ENCODE peak calls at places on chromosomes 6 and 20, in four cellular contexts. H is upper lobe of right lung, X is heart left ventricle, W is fibroblast of mammary gland. C is an unnamed sample.

GRCh38 chr6:89449182-89449581 is 16.2 kb downstream of the ANKRD6 start:
- DNase-seq in X (no peak), W (no peak), H (no peak), C (no peak)

GRCh38 chr6:15501806-15502450 is 160.9 kb downstream of the DTNBP1 start:
- DNase-seq in H (peak), W (peak), X (no peak), C (peak)

GRCh38 chr6:152071843-152072242 is 264.4 kb downstream of the ESR1 start:
- DNase-seq in X (no peak), W (no peak), H (no peak), C (no peak)

GRCh38 chr6:163031931-163032330 is 304.2 kb downstream of the PACRG start:
- DNase-seq in W (no peak), X (no peak), H (no peak), C (no peak)

GRCh38 chr6:146027586-146028249 is 1.1 kb upstream of the GRM1 start:
- DNase-seq in X (no peak), W (peak), H (no peak), C (no peak)

GRCh38 chr6:17281497-17282481 is 628 bp downstream of the RBM24 start:
- DNase-seq in W (no peak), H (no peak), X (peak), C (no peak)

GRCh38 chr20:33731693-33732165 is at the start of gene ZNF341:
- DNase-seq in W (no peak), X (peak), H (peak), C (peak)

GRCh38 chr20:60087563-60088105 is 129.4 kb downstream of the CDH26 start:
- DNase-seq in W (peak), X (no peak), H (no peak), C (no peak)

GRCh38 chr20:57770852-57771746 is 61.3 kb upstream of the PMEPA1 start:
- DNase-seq in H (no peak), X (no peak), W (no peak), C (peak)

GRCh38 chr20:50996901-50997830 is 25.7 kb downstream of the KCNG1 start:
- DNase-seq in W (peak), H (no peak), X (no peak), C (peak)

GRCh38 chr6:156031516-156031915 is 575.9 kb upstream of the NOX3 start:
- DNase-seq in X (no peak), W (no peak), H (no peak), C (no peak)

GRCh38 chr6:142804490-142804889 is 140.5 kb downstream of the HIVEP2 start:
- DNase-seq in X (no peak), W (no peak), H (no peak), C (no peak)

GRCh38 chr6:161618816-161619454 is 345.1 kb upstream of the AGPAT4 start:
- DNase-seq in X (no peak), W (peak), H (no peak), C (peak)

GRCh38 chr20:45090481-45090880 is 10.4 kb downstream of the KCNS1 start:
- DNase-seq in W (no peak), X (no peak), H (no peak), C (no peak)

GRCh38 chr20:2692036-2692885 is at the start of gene EBF4:
- DNase-seq in H (no peak), X (peak), W (peak), C (peak)

GRCh38 chr20:36493013-36493800 is 48.1 kb upstream of the MYL9 start:
- DNase-seq in X (no peak), H (no peak), W (no peak), C (no peak)

GRCh38 chr6:43784049-43784855 is 14.2 kb downstream of the VEGFA start:
- DNase-seq in W (no peak), X (no peak), H (no peak), C (no peak)

GRCh38 chr6:73234732-73235131 is 9.4 kb upstream of the KHDC1L start:
- DNase-seq in H (no peak), X (no peak), W (peak), C (peak)

GRCh38 chr6:13633343-13633742 is 18.2 kb downstream of the NOL7 start:
- DNase-seq in H (no peak), X (no peak), W (no peak), C (no peak)

GRCh38 chr6:4370066-4370465 is 234.7 kb upstream of the ECI2 start:
- DNase-seq in W (peak), X (no peak), H (no peak), C (peak)

GRCh38 chr20:49477200-49477599 is 5.3 kb downstream of the KCNB1 start:
- DNase-seq in W (no peak), H (no peak), X (no peak), C (no peak)

GRCh38 chr20:36121981-36122930 is 32.3 kb upstream of the EPB41L1 start:
- DNase-seq in H (peak), W (no peak), X (no peak), C (no peak)

GRCh38 chr20:13338999-13339411 is 117.9 kb downstream of the ISM1 start:
- DNase-seq in W (no peak), H (no peak), X (no peak), C (no peak)

GRCh38 chr6:96675617-96676016 is 112.7 kb downstream of the FHL5 start:
- DNase-seq in W (no peak), X (no peak), H (no peak), C (no peak)

GRCh38 chr6:75347797-75348610 is 63.4 kb upstream of the TMEM30A start:
- DNase-seq in X (no peak), W (no peak), H (no peak), C (peak)

GRCh38 chr20:62359491-62360121 is 7.5 kb downstream of the LAMA5 start:
- DNase-seq in W (peak), H (no peak), X (peak), C (peak)

GRCh38 chr6:113642714-113643442 is 214.3 kb upstream of the MARCKS start:
- DNase-seq in H (no peak), W (no peak), X (no peak), C (no peak)

GRCh38 chr6:33161354-33162320 is 30.6 kb downstream of the COL11A2 start:
- DNase-seq in X (peak), H (peak), W (peak), C (peak)

GRCh38 chr20:49887828-49888340 is 27.4 kb downstream of the SPATA2 start:
- DNase-seq in H (no peak), X (no peak), W (no peak), C (no peak)

GRCh38 chr6:161436106-161436876 is 162.4 kb upstream of the AGPAT4 start:
- DNase-seq in W (peak), X (no peak), H (no peak), C (no peak)

GRCh38 chr6:142856857-142857608 is 87.9 kb downstream of the HIVEP2 start:
- DNase-seq in X (no peak), W (no peak), H (no peak), C (no peak)

GRCh38 chr6:156687875-156688549 is 89.2 kb upstream of the ARID1B start:
- DNase-seq in W (peak), X (peak), H (peak), C (peak)

GRCh38 chr20:9616455-9616805 is 102.0 kb downstream of the LAMP5 start:
- DNase-seq in H (no peak), X (no peak), W (no peak), C (no peak)

GRCh38 chr6:131061771-131062160 is 1.3 kb downstream of the EPB41L2 start:
- DNase-seq in W (no peak), X (no peak), H (no peak), C (no peak)
- H3K4me3 ChIP-seq in W (peak), X (peak), H (peak), C (peak)

GRCh38 chr6:158629376-158630221 is 14.9 kb downstream of the DYNLT1 start:
- DNase-seq in W (no peak), H (peak), X (no peak), C (no peak)
- TF ChIP-seq CTCF in W (peak), H (peak), X (peak), C (no peak)

DNA sequence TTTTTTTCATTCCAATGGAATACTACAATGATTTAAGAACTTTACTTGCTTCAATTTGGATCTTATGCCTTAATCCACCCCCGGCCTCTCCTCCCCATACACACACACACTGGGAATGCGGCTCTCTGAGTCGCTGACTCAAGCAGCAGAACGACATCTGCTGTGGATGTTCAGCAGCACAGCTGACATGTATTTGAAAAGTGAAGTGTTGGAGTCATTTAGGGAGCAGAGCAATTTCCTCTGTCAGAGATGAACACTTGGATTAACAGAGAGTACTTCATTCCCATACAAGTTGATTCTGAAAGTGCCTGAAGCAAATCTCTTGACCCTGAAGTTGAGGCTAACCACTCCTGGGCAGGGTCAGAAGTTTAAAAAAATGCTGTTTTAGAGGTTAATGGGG is 27.9 kb upstream of the LAMA4 start:
- DNase-seq in W (peak), H (no peak), X (peak), C (peak)
- H3K4me3 ChIP-seq in W (no peak), H (no peak), X (no peak), C (no peak)

DNA sequence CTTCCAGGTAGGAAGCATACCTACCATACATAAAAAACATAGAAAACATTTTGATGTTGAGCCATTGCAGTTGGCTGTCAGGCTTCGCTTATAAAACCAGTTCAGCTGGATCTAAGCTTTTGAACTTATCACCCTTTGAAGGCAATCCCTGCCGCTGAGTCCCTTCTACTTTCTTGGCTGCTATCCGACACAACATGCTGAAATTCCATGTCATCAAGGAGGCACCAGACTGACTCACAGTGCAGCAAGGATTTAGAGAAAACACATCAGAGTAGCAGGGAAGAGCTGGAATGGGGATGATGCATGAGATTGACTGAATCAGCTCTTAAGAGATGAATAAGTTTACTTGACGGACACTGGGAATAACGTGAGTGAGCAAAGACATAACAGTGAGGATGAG is 135.0 kb upstream of the MAN1A1 start:
- DNase-seq in X (no peak), H (no peak), W (peak), C (peak)
- TF ChIP-seq CTCF in X (no peak), H (no peak), W (no peak), C (no peak)

GRCh38 chr6:30847421-30847970 is 36.8 kb upstream of the DDR1 start:
- DNase-seq in X (no peak), H (peak), W (no peak), C (no peak)
- H3K4me3 ChIP-seq in X (no peak), H (no peak), W (no peak), C (no peak)

GRCh38 chr6:41939091-41939847 is 2.3 kb downstream of the CCND3 start:
- DNase-seq in X (peak), W (peak), H (peak), C (peak)

GRCh38 chr6:41941280-41942044 is at the start of gene CCND3:
- DNase-seq in W (no peak), X (peak), H (peak), C (peak)

GRCh38 chr6:41942045-41942851 is 640 bp upstream of the CCND3 start:
- DNase-seq in X (no peak), W (peak), H (no peak), C (peak)

GRCh38 chr6:41939848-41940758 is 1.5 kb downstream of the CCND3 start:
- DNase-seq in W (peak), X (no peak), H (no peak), C (peak)

GRCh38 chr6:41940759-41941279 is 789 bp downstream of the CCND3 start:
- DNase-seq in X (peak), H (peak), W (no peak), C (peak)
- TF ChIP-seq CTCF in X (no peak), H (no peak), W (no peak), C (no peak)

DNA sequence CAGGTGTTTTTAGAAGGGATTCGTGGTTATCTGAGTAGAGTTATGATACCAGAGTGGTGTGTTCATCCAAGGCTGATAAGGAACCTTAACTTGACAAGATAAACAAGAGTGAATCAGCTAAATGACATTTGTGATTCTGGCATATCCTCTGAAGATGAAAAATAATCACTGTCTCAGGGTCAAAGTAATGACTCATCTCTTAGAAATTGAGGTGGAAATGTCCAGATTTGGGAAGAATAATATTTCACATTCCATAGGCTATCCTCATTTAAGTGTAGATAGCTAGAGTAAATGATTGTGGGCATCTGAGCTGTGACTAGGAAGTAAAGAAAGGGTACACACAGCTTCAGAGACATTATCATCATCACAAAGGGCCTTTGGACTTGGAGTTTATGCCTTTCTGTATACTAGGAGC is 255.7 kb downstream of the GJA1 start:
- DNase-seq in W (peak), X (no peak), H (no peak), C (peak)
- H3K4me3 ChIP-seq in W (no peak), X (no peak), H (no peak), C (no peak)

C was measured in fibroblast of villous mesenchyme.